ENCODE peak calls at places on chromosomes 4 and X, in ten cellular contexts. R is naive thymus-derived CD4-positive, alpha-beta T cell; J is Peyer's patch; M is fibroblast of lung; X is left lung; F is aorta; I is neuronal stem cell; K is cardiac muscle cell; G is hepatocyte; W is body of pancreas. N is an unnamed sample. For H3K27me3 and H3K4me1, the result is how much of the 10 kb centered on the place peaks cover.

GRCh38 chr4:177448850-177449249 is 6.6 kb upstream of the AGA start:
- DNase-seq in K (no peak), R (no peak), W (no peak), X (no peak), G (no peak), M (peak), I (no peak), J (no peak), F (no peak), N (peak)

GRCh38 chr4:95000076-95000648 is 242.4 kb downstream of the BMPR1B start:
- DNase-seq in G (no peak), F (no peak), M (no peak), I (no peak), R (no peak), J (no peak), K (no peak), X (no peak), W (no peak), N (no peak)

GRCh38 chrX:74449322-74449936 is 28.1 kb downstream of the SLC16A2 start:
- DNase-seq in K (no peak), W (peak), R (peak), G (no peak), X (no peak), I (no peak), M (no peak), F (no peak), J (no peak), N (peak)

GRCh38 chr4:76308548-76308947 is 2.0 kb downstream of the STBD1 start:
- DNase-seq in K (peak), F (no peak), J (peak), X (peak), R (no peak), G (peak), M (no peak), W (peak), I (no peak), N (no peak)

GRCh38 chr4:186543206-186543605 is 12.2 kb downstream of the MTNR1A start:
- DNase-seq in X (no peak), I (no peak), M (no peak), G (no peak), K (no peak), R (no peak), F (no peak), J (no peak), W (no peak), N (no peak)

GRCh38 chr4:98101988-98102387 is 41.3 kb downstream of the STPG2 start:
- DNase-seq in I (no peak), X (no peak), J (no peak), K (no peak), G (no peak), W (no peak), R (no peak), M (no peak), F (no peak), N (no peak)

GRCh38 chrX:153190384-153190783 is 11.3 kb downstream of the MAGEA1 start:
- DNase-seq in G (peak), X (no peak), M (no peak), K (no peak), I (no peak), F (no peak), W (no peak), J (no peak), R (no peak), N (no peak)

GRCh38 chrX:136863826-136864225 is 16.7 kb downstream of the RBMX start:
- DNase-seq in X (no peak), G (no peak), F (no peak), W (no peak), J (no peak), I (no peak), R (no peak), K (no peak), M (no peak), N (no peak)

GRCh38 chrX:25524150-25524549 is 508.4 kb upstream of the ARX start:
- DNase-seq in K (no peak), I (no peak), X (no peak), R (no peak), J (no peak), G (peak), M (peak), F (no peak), W (peak), N (peak)

GRCh38 chr4:8230891-8231290 is 31.8 kb downstream of the SH3TC1 start:
- DNase-seq in R (no peak), K (no peak), M (no peak), W (no peak), X (no peak), F (no peak), I (no peak), G (no peak), J (no peak), N (no peak)

GRCh38 chrX:57286507-57287251 is at the start of gene FAAH2:
- DNase-seq in R (peak), F (no peak), M (no peak), I (no peak), X (peak), G (peak), K (peak), J (peak), W (peak), N (peak)

GRCh38 chrX:40544343-40545250 is 36.2 kb upstream of the ATP6AP2 start:
- DNase-seq in M (peak), G (no peak), R (no peak), I (no peak), F (no peak), X (no peak), W (no peak), J (no peak), K (no peak), N (no peak)

GRCh38 chr4:39044364-39044946 is 12.2 kb upstream of the TMEM156 start:
- DNase-seq in K (peak), X (peak), J (peak), W (peak), F (peak), G (peak), M (peak), I (peak), R (peak), N (peak)

GRCh38 chrX:25206761-25207160 is 191.0 kb upstream of the ARX start:
- DNase-seq in X (no peak), J (no peak), M (no peak), F (no peak), I (no peak), W (no peak), R (no peak), K (no peak), G (no peak), N (peak)

GRCh38 chr4:162977788-162978187 is 188.9 kb downstream of the NAF1 start:
- DNase-seq in J (no peak), R (no peak), F (no peak), X (no peak), K (no peak), M (no peak), G (no peak), W (no peak), I (no peak), N (no peak)

GRCh38 chr4:168891086-168891485 is 119.0 kb downstream of the CBR4 start:
- DNase-seq in K (no peak), F (no peak), J (no peak), R (no peak), G (no peak), I (no peak), M (no peak), W (no peak), X (peak), N (no peak)

GRCh38 chrX:16160729-16161128 is 6.6 kb upstream of the MAGEB17 start:
- DNase-seq in I (no peak), R (no peak), G (no peak), W (no peak), M (peak), F (no peak), X (no peak), K (no peak), J (no peak), N (no peak)

GRCh38 chr4:3040447-3041191 is 33.7 kb downstream of the HTT-AS start:
- DNase-seq in J (peak), G (no peak), R (no peak), M (no peak), W (no peak), I (no peak), F (no peak), X (no peak), K (no peak), N (no peak)

GRCh38 chrX:38277136-38277535 is 50.2 kb downstream of the RPGR start:
- DNase-seq in J (no peak), R (no peak), M (no peak), G (no peak), X (no peak), I (no peak), F (no peak), K (no peak), W (no peak), N (no peak)

GRCh38 chr4:38715076-38715475 is 51.1 kb downstream of the KLF3 start:
- DNase-seq in G (no peak), J (no peak), W (no peak), I (no peak), X (no peak), M (no peak), K (no peak), F (no peak), R (no peak), N (no peak)

GRCh38 chr4:98627883-98628282 is 30.5 kb downstream of the TSPAN5 start:
- DNase-seq in J (no peak), F (no peak), M (peak), R (no peak), I (no peak), K (no peak), W (no peak), X (no peak), G (no peak), N (no peak)

GRCh38 chr4:6019316-6020263 is 1.4 kb upstream of the C4orf50 start:
- DNase-seq in W (peak), R (no peak), K (peak), X (no peak), I (peak), M (peak), G (peak), J (peak), F (no peak), N (peak)

GRCh38 chrX:104018126-104018525 is 4.6 kb upstream of the H2BW1 start:
- DNase-seq in W (no peak), J (no peak), I (no peak), M (peak), G (no peak), R (no peak), K (no peak), F (no peak), X (no peak), N (no peak)

GRCh38 chr4:165583341-165583740 is 204.5 kb downstream of the CPE start:
- DNase-seq in J (no peak), F (no peak), K (no peak), I (no peak), X (no peak), W (no peak), R (no peak), M (no peak), G (no peak), N (no peak)

GRCh38 chr4:81330018-81330417 is 115.0 kb upstream of the PRKG2 start:
- DNase-seq in J (no peak), X (no peak), K (no peak), R (no peak), G (no peak), F (no peak), I (no peak), W (no peak), M (no peak), N (no peak)

GRCh38 chrX:49725401-49725800 is 29.6 kb upstream of the PAGE1 start:
- DNase-seq in K (no peak), R (no peak), M (no peak), F (no peak), I (no peak), X (no peak), J (no peak), W (no peak), G (no peak), N (no peak)

GRCh38 chrX:6024204-6024603 is 204.5 kb downstream of the NLGN4X start:
- DNase-seq in X (no peak), G (no peak), M (no peak), W (no peak), K (no peak), R (no peak), F (no peak), I (no peak), J (no peak), N (no peak)

GRCh38 chr4:73850261-73850970 is 2.7 kb upstream of the PF4V1 start:
- DNase-seq in F (no peak), J (no peak), G (no peak), X (no peak), R (no peak), K (no peak), W (no peak), I (no peak), M (peak), N (no peak)

GRCh38 chr4:121765941-121766538 is 1.1 kb upstream of the SMIM43 start:
- DNase-seq in G (no peak), I (no peak), M (no peak), K (peak), F (no peak), X (no peak), W (no peak), R (no peak), J (no peak), N (no peak)

GRCh38 chr4:139790291-139790690 is 124.7 kb downstream of the MGST2 start:
- DNase-seq in R (no peak), W (no peak), I (no peak), K (no peak), F (no peak), M (no peak), X (no peak), J (no peak), G (no peak), N (no peak)

GRCh38 chr4:139789096-139789495 is 123.5 kb downstream of the MGST2 start:
- DNase-seq in X (no peak), M (no peak), G (no peak), R (no peak), W (no peak), I (no peak), J (no peak), K (no peak), F (no peak), N (no peak)

GRCh38 chr4:139783761-139784484 is 118.3 kb downstream of the MGST2 start:
- DNase-seq in J (no peak), K (peak), M (no peak), I (no peak), X (no peak), R (no peak), G (no peak), F (no peak), W (no peak), N (no peak)

GRCh38 chr4:139785356-139785755 is 119.7 kb downstream of the MGST2 start:
- DNase-seq in F (no peak), K (no peak), G (no peak), M (no peak), I (no peak), J (no peak), X (no peak), W (no peak), R (no peak), N (no peak)

GRCh38 chr4:139786494-139787354 is 121.1 kb downstream of the MGST2 start:
- DNase-seq in I (no peak), X (peak), M (no peak), W (no peak), F (no peak), R (no peak), G (no peak), K (no peak), J (no peak), N (peak)
- H3K27me3 ChIP-seq in I (under half), X (under half), M (under half), W (under half), F (under half), R (under half), G (under half), K (under half), J (under half), N (under half)

GRCh38 chrX:46547857-46548256 is 2.6 kb upstream of the ZNF674 start:
- DNase-seq in I (no peak), W (no peak), M (peak), R (no peak), F (no peak), J (peak), G (no peak), K (no peak), X (no peak), N (no peak)
- H3K4me1 ChIP-seq in I (under half), W (under half), M (under half), R (under half), F (under half), J (under half), G (under half), K (under half), X (under half), N (under half)

GRCh38 chrX:77597090-77597489 is 149.9 kb downstream of the FGF16 start:
- DNase-seq in G (no peak), F (no peak), J (no peak), M (peak), X (no peak), I (no peak), K (peak), R (no peak), W (no peak), N (peak)
- H3K27me3 ChIP-seq in G (under half), F (under half), J (under half), M (under half), X (under half), I (under half), K (under half), R (under half), W (under half), N (under half)

DNA sequence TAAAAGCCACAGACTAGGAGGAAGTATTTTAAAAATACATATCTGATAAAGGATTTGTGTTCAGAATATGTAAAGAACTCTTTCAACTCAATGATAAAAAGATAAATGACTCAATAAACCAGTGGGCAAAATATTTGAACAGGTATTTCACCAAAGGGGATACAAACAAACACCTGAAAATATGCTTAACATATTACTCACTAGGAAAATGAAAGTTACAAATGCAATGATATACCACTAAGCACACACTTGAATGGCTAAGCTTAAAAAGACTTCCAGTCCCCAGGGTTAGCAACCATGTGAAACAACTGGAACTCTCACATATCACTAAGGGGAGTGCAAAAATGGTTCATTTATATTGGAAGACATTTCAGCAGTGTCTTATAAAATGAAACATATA is 131.6 kb downstream of the SLIT2 start:
- DNase-seq in R (no peak), F (no peak), G (no peak), W (no peak), K (no peak), X (no peak), J (no peak), M (no peak), I (no peak), N (no peak)
- H3K4me1 ChIP-seq in R (under half), F (under half), G (under half), W (under half), K (under half), X (under half), J (under half), M (under half), I (under half), N (under half)

DNA sequence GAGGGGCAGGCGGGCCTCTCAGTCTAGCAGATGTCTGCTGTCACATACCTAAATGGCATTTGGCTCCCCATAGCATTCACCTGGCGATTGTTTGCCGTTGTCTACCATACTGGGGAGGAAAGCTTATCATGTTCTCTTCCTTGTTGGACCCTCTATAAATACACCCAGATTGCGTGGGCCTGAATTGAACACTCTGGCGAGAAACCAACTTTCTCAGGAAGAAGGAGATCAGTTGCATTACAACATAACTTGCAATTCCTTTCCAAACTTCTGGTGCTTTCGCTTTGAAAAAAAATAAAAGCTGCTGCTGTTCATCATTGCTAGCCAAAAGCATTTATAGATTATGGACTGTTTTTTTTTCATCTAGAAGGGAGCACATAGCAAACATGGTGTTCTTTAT is 230.0 kb upstream of the GPC4 start:
- DNase-seq in R (no peak), G (no peak), F (no peak), X (no peak), W (peak), J (no peak), K (no peak), M (peak), I (no peak), N (no peak)
- H3K27me3 ChIP-seq in R (under half), G (under half), F (under half), X (under half), W (under half), J (under half), K (under half), M (under half), I (under half), N (under half)

DNA sequence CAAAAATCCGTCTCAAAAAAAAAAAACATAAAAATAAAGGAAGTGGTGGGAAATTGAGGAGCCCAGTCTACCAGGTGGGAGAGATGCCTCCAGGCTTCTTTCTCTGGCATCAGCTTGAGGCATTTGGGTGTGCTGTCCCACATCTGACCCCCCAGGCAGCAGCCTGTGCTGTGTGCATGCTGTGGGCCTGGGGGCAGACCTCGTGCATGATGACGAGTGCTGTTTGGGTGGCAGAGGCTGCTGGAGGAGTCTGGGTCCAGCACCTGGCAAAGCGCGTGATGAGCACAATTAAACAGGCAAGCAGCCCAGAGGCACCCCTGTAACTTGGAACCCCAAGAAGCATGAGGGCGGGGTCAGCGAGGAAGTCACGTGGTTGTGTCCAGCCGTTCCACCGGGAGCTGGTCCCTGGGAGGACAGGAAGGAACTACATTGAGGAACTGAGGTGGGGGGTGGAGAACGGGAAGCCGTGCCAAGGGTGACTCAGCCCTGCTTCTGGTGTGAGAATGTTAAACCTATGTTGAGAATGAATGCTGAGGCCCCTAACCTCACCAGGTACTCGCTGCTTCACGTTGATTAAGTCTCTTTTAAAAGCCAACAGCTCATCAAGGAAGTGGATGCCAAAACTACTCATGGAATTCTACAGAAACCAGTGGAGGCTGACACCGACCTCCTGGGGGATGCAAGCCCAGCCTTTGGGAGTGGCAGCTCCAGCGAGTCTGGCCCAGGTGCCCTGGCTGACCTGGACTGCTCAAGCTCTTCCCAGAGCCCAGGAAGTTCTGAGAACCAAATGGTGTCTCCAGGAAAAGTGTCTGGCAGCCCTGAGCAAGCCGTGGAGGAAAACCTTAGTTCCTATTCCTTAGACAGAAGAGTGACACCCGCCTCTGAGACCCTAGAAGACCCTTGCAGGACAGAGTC is 6.1 kb downstream of the TACC3 start:
- DNase-seq in W (no peak), F (peak), I (no peak), G (no peak), K (no peak), J (peak), R (no peak), M (peak), X (peak), N (peak)
- H3K4me1 ChIP-seq in W (under half), F (under half), I (under half), G (under half), K (under half), J (under half), R (under half), M (under half), X (half or more), N (under half)

N was measured in A673.